ENCODE peak calls at places on chromosomes 12 and 14, in five cellular contexts. P is NAMALWA, J is lung, K is NCI-H1436, E is T follicular helper cell. L is an unnamed sample.

GRCh38 chr12:26878661-26879119 is 45.7 kb upstream of the ITPR2 start:
- DNase-seq in J (peak), K (no peak), P (peak), E (no peak), L (no peak)

GRCh38 chr14:39266589-39266870 is 32.8 kb downstream of the MIA2 start:
- DNase-seq in P (no peak), J (peak), K (no peak), E (no peak), L (peak)

GRCh38 chr14:101492716-101493115 is 68.6 kb upstream of the DIO3 start:
- DNase-seq in K (no peak), E (no peak), J (no peak), P (no peak), L (no peak)

GRCh38 chr14:78164226-78164853 is 5.8 kb upstream of the NRXN3 start:
- DNase-seq in E (no peak), K (peak), P (peak), J (peak), L (no peak)

GRCh38 chr12:112584266-112584722 is 165.5 kb downstream of the PTPN11 start:
- DNase-seq in E (no peak), J (no peak), K (peak), P (peak), L (no peak)

GRCh38 chr12:83691730-83692129 is 1005.0 kb downstream of the TMTC2 start:
- DNase-seq in E (no peak), P (no peak), K (no peak), J (no peak), L (no peak)

GRCh38 chr14:103436533-103436932 is 51.3 kb downstream of the MARK3 start:
- DNase-seq in J (no peak), E (no peak), P (no peak), K (no peak), L (no peak)

GRCh38 chr12:10867381-10867780 is 16.7 kb downstream of the PRH1 start:
- DNase-seq in K (no peak), J (no peak), E (no peak), P (no peak), L (no peak)

GRCh38 chr14:100410056-100410565 is 87.0 kb downstream of the SLC25A47 start:
- DNase-seq in K (no peak), E (no peak), J (no peak), P (no peak), L (no peak)

GRCh38 chr12:53313996-53314395 is 7.4 kb downstream of the AAAS start:
- DNase-seq in E (no peak), P (no peak), J (no peak), K (no peak), L (no peak)